ENCODE peak calls at places on chromosomes 16 and 17, in four cellular contexts. One of them, this sample, is unnamed.

GRCh38 chr16:1158456-1159324 is 5.8 kb downstream of the CACNA1H start:
- DNase-seq in H9: no peak
- DNase-seq in trophoblast cell: no peak
- DNase-seq in mesendoderm: no peak
- DNase-seq in this sample: no peak

GRCh38 chr16:21685034-21685455 is 21.3 kb downstream of the OTOA start:
- DNase-seq in trophoblast cell: no peak
- DNase-seq in mesendoderm: peak
- DNase-seq in H9: peak
- DNase-seq in this sample: no peak

GRCh38 chr17:72665841-72666518 is 426.5 kb downstream of the SLC39A11 start:
- DNase-seq in mesendoderm: no peak
- DNase-seq in trophoblast cell: no peak
- DNase-seq in H9: no peak
- DNase-seq in this sample: no peak

GRCh38 chr17:65519471-65519870 is 42.0 kb downstream of the AXIN2 start:
- DNase-seq in mesendoderm: peak
- DNase-seq in H9: no peak
- DNase-seq in trophoblast cell: no peak
- DNase-seq in this sample: no peak

GRCh38 chr17:28792877-28793666 is 49.3 kb downstream of the TRAF4 start:
- DNase-seq in trophoblast cell: no peak
- DNase-seq in H9: no peak
- DNase-seq in mesendoderm: peak
- DNase-seq in this sample: peak

GRCh38 chr16:31260136-31260931 is 559 bp downstream of the ITGAM start:
- DNase-seq in mesendoderm: no peak
- DNase-seq in H9: no peak
- DNase-seq in trophoblast cell: peak
- DNase-seq in this sample: no peak

GRCh38 chr17:9890124-9890523 is 14.9 kb downstream of the RCVRN start:
- DNase-seq in mesendoderm: peak
- DNase-seq in H9: peak
- DNase-seq in trophoblast cell: peak
- DNase-seq in this sample: no peak

GRCh38 chr17:78133971-78134898 is 3.7 kb downstream of the TMC8 start:
- DNase-seq in H9: peak
- DNase-seq in mesendoderm: peak
- DNase-seq in trophoblast cell: peak
- DNase-seq in this sample: no peak

GRCh38 chr16:35713762-35714650 is 2254.6 kb downstream of the TP53TG3F start:
- DNase-seq in trophoblast cell: no peak
- DNase-seq in mesendoderm: no peak
- DNase-seq in H9: no peak
- DNase-seq in this sample: no peak

GRCh38 chr16:23679274-23679985 is 741 bp downstream of the PLK1 start:
- DNase-seq in mesendoderm: peak
- DNase-seq in H9: peak
- DNase-seq in trophoblast cell: peak
- DNase-seq in this sample: peak

GRCh38 chr17:67911038-67911782 is 85.1 kb downstream of the C17orf58 start:
- DNase-seq in H9: no peak
- DNase-seq in trophoblast cell: no peak
- DNase-seq in mesendoderm: no peak
- DNase-seq in this sample: no peak

GRCh38 chr17:5424909-5425308 is 4.9 kb downstream of the RPAIN start:
- DNase-seq in trophoblast cell: no peak
- DNase-seq in mesendoderm: no peak
- DNase-seq in H9: no peak
- DNase-seq in this sample: peak

GRCh38 chr16:81752225-81752875 is 26.7 kb upstream of the PLCG2 start:
- DNase-seq in mesendoderm: peak
- DNase-seq in trophoblast cell: peak
- DNase-seq in H9: no peak
- DNase-seq in this sample: no peak

GRCh38 chr16:30741461-30741914 is 6.7 kb upstream of the PHKG2 start:
- DNase-seq in mesendoderm: peak
- DNase-seq in trophoblast cell: peak
- DNase-seq in H9: peak
- DNase-seq in this sample: peak

GRCh38 chr17:40311575-40311974 is 2.6 kb downstream of the RARA start:
- DNase-seq in trophoblast cell: no peak
- DNase-seq in mesendoderm: no peak
- DNase-seq in H9: no peak
- DNase-seq in this sample: no peak

GRCh38 chr17:56891751-56892150 is 22.1 kb downstream of the TRIM25 start:
- DNase-seq in trophoblast cell: peak
- DNase-seq in H9: peak
- DNase-seq in mesendoderm: peak
- DNase-seq in this sample: no peak

GRCh38 chr16:80852261-80852872 is 48.0 kb upstream of the CDYL2 start:
- DNase-seq in mesendoderm: peak
- DNase-seq in H9: peak
- DNase-seq in trophoblast cell: peak
- DNase-seq in this sample: no peak

GRCh38 chr17:4852504-4853075 is 19.4 kb downstream of the MINK1 start:
- DNase-seq in trophoblast cell: peak
- DNase-seq in H9: no peak
- DNase-seq in mesendoderm: no peak
- DNase-seq in this sample: peak

GRCh38 chr16:9144106-9144505 is 52.7 kb downstream of the HAPSTR1 start:
- DNase-seq in trophoblast cell: no peak
- DNase-seq in H9: no peak
- DNase-seq in mesendoderm: peak
- DNase-seq in this sample: no peak

GRCh38 chr16:14104066-14104465 is 32.9 kb downstream of the MRTFB start:
- DNase-seq in trophoblast cell: no peak
- DNase-seq in H9: no peak
- DNase-seq in mesendoderm: no peak
- DNase-seq in this sample: no peak

GRCh38 chr17:49358638-49359247 is 3.3 kb downstream of the ZNF652 start:
- DNase-seq in trophoblast cell: no peak
- DNase-seq in mesendoderm: no peak
- DNase-seq in H9: peak
- DNase-seq in this sample: peak

GRCh38 chr16:1763521-1764511 is 7.5 kb downstream of the NME3 start:
- DNase-seq in mesendoderm: peak
- DNase-seq in trophoblast cell: peak
- DNase-seq in H9: peak
- DNase-seq in this sample: peak

GRCh38 chr17:73029021-73029420 is 63.5 kb downstream of the SLC39A11 start:
- DNase-seq in H9: no peak
- DNase-seq in mesendoderm: no peak
- DNase-seq in trophoblast cell: no peak
- DNase-seq in this sample: no peak

GRCh38 chr16:22641030-22641671 is 130.5 kb downstream of the NPIPB5 start:
- DNase-seq in trophoblast cell: peak
- DNase-seq in H9: peak
- DNase-seq in mesendoderm: peak
- DNase-seq in this sample: peak

GRCh38 chr17:62876664-62877411 is 68.7 kb upstream of the MARCHF10 start:
- DNase-seq in mesendoderm: no peak
- DNase-seq in trophoblast cell: no peak
- DNase-seq in H9: no peak
- DNase-seq in this sample: no peak
- H3K18ac ChIP-seq in mesendoderm: no peak
- H3K18ac ChIP-seq in trophoblast cell: peak
- H3K18ac ChIP-seq in H9: no peak
- H3K18ac ChIP-seq in this sample: no peak

GRCh38 chr16:89020068-89020924 is 43.3 kb upstream of the CBFA2T3 start:
- DNase-seq in mesendoderm: no peak
- DNase-seq in H9: no peak
- DNase-seq in trophoblast cell: no peak
- DNase-seq in this sample: no peak

GRCh38 chr16:89019511-89019910 is 42.5 kb upstream of the CBFA2T3 start:
- DNase-seq in trophoblast cell: no peak
- DNase-seq in H9: no peak
- DNase-seq in mesendoderm: no peak
- DNase-seq in this sample: no peak

GRCh38 chr16:89017956-89018604 is 41.1 kb upstream of the CBFA2T3 start:
- DNase-seq in trophoblast cell: no peak
- DNase-seq in mesendoderm: no peak
- DNase-seq in H9: no peak
- DNase-seq in this sample: no peak

GRCh38 chr16:89017543-89017942 is 40.5 kb upstream of the CBFA2T3 start:
- DNase-seq in mesendoderm: no peak
- DNase-seq in H9: no peak
- DNase-seq in trophoblast cell: no peak
- DNase-seq in this sample: no peak

DNA sequence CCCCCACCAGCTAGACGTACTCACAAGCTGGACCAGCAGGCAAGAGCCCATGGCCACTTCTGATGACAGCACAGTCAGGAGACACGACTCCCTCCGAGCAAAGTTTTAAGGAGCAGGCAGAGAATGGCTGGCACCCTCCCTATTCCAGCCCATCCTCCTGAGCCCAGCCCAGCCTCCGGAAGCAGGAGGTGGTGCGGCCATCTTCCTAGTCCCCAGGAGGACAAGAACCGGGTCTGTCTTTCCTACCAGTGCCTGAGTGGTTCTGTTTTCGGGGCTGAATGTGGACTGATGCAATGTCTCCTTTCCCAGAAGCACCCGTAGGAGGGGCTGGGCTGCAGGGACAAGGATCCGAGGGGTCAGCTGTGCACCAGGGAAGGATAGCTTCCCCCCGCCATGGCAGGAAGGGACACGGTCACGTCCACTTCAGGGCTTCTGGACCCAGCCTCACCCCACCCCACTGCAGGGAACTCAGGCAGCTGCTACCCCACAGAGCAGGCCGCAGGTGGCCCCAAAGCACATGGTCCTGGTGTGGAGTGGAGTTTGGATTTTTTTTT is 41.7 kb upstream of the CBFA2T3 start:
- DNase-seq in H9: no peak
- DNase-seq in mesendoderm: no peak
- DNase-seq in trophoblast cell: no peak
- DNase-seq in this sample: no peak
- H3K4me2 ChIP-seq in H9: no peak
- H3K4me2 ChIP-seq in mesendoderm: no peak
- H3K4me2 ChIP-seq in trophoblast cell: no peak
- H3K4me2 ChIP-seq in this sample: no peak

GRCh38 chr17:17518019-17518418 is 21.8 kb upstream of the RASD1 start:
- DNase-seq in mesendoderm: no peak
- DNase-seq in trophoblast cell: no peak
- DNase-seq in H9: no peak
- DNase-seq in this sample: no peak
- H3K18ac ChIP-seq in mesendoderm: no peak
- H3K18ac ChIP-seq in trophoblast cell: no peak
- H3K18ac ChIP-seq in H9: no peak
- H3K18ac ChIP-seq in this sample: no peak

GRCh38 chr17:58320570-58321323 is 7.8 kb downstream of the TSPOAP1 start:
- DNase-seq in mesendoderm: no peak
- DNase-seq in trophoblast cell: no peak
- DNase-seq in H9: no peak
- DNase-seq in this sample: no peak

GRCh38 chr17:58322581-58323419 is 5.8 kb downstream of the TSPOAP1 start:
- DNase-seq in mesendoderm: no peak
- DNase-seq in H9: no peak
- DNase-seq in trophoblast cell: no peak
- DNase-seq in this sample: no peak

GRCh38 chr17:58323420-58324408 is 4.9 kb downstream of the TSPOAP1 start:
- DNase-seq in H9: no peak
- DNase-seq in trophoblast cell: no peak
- DNase-seq in mesendoderm: no peak
- DNase-seq in this sample: no peak

GRCh38 chr17:58320163-58320558 is 8.4 kb downstream of the TSPOAP1 start:
- DNase-seq in H9: no peak
- DNase-seq in trophoblast cell: no peak
- DNase-seq in mesendoderm: no peak
- DNase-seq in this sample: no peak

GRCh38 chr17:58321571-58322525 is 6.7 kb downstream of the TSPOAP1 start:
- DNase-seq in mesendoderm: no peak
- DNase-seq in trophoblast cell: no peak
- DNase-seq in H9: no peak
- DNase-seq in this sample: no peak
- H3K4me2 ChIP-seq in mesendoderm: no peak
- H3K4me2 ChIP-seq in trophoblast cell: no peak
- H3K4me2 ChIP-seq in H9: no peak
- H3K4me2 ChIP-seq in this sample: no peak

GRCh38 chr16:4767872-4768548 is 1.0 kb upstream of the ZNF500 start:
- DNase-seq in H9: no peak
- DNase-seq in trophoblast cell: peak
- DNase-seq in mesendoderm: no peak
- DNase-seq in this sample: peak

GRCh38 chr16:4769306-4769638 is 2.3 kb upstream of the ZNF500 start:
- DNase-seq in mesendoderm: no peak
- DNase-seq in H9: no peak
- DNase-seq in trophoblast cell: no peak
- DNase-seq in this sample: no peak

GRCh38 chr16:4768549-4769305 is 1.8 kb upstream of the ZNF500 start:
- DNase-seq in mesendoderm: peak
- DNase-seq in trophoblast cell: peak
- DNase-seq in H9: peak
- DNase-seq in this sample: peak

GRCh38 chr16:4765511-4766474 is 1.2 kb downstream of the ZNF500 start:
- DNase-seq in H9: no peak
- DNase-seq in trophoblast cell: no peak
- DNase-seq in mesendoderm: no peak
- DNase-seq in this sample: no peak

DNA sequence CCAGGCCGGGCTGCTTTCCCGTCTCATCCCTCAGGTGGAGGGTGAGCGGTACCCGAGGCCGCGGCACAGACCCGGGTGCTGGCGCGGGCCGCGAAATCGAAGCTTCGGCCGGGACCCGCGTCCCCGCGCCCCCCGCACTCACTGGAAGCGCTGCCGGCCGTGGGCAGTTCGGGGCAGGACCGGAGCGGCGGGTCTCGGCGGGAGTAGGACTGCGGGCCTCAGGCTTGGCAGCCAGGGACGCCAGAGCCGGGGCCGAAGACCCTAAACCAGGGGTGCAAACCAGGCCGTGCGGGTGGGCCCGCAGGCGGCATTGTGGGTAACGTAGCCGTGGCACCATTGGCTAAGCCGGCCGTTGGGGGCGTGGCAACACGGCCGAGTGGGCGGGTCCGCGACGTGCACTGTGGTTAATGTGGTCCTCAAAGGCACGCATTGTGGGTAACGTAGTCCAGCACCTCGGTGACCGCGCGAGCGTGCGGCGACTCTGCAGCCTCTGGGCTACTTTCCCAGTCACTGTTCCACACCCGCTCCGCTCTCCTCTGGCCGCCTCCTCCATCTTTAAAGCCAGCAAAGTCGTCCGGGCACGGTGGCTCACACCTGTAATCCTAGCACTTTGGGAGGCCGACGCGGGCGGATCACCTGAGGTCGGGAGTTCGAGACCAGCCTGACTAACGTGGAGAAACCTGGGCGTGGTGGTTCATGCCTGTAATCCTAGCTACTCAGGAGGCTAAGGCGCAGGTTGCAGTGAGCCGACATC is at the start of gene ZNF500:
- DNase-seq in H9: peak
- DNase-seq in mesendoderm: peak
- DNase-seq in trophoblast cell: peak
- DNase-seq in this sample: peak
- H3K18ac ChIP-seq in H9: peak
- H3K18ac ChIP-seq in mesendoderm: peak
- H3K18ac ChIP-seq in trophoblast cell: peak
- H3K18ac ChIP-seq in this sample: peak

GRCh38 chr17:45138911-45139532 is 3.5 kb downstream of the ACBD4 start:
- DNase-seq in mesendoderm: peak
- DNase-seq in trophoblast cell: no peak
- DNase-seq in H9: peak
- DNase-seq in this sample: no peak
- H3K4me2 ChIP-seq in mesendoderm: no peak
- H3K4me2 ChIP-seq in trophoblast cell: no peak
- H3K4me2 ChIP-seq in H9: no peak
- H3K4me2 ChIP-seq in this sample: no peak